ENCODE peak calls at places on chromosomes 6 and 20, in five cellular contexts. V is heart left ventricle, A is astrocyte of the spinal cord, S is lower leg skin, T is IMR-90. F is an unnamed sample.

GRCh38 chr6:125157725-125158124 is 4.2 kb downstream of the TPD52L1 start:
- DNase-seq in V (no peak), A (no peak), S (no peak), T (no peak), F (no peak)

GRCh38 chr6:52815167-52816092 is 11.8 kb upstream of the GSTA1 start:
- DNase-seq in V (peak), A (peak), S (no peak), T (peak), F (peak)

GRCh38 chr6:18087396-18088165 is 34.9 kb downstream of the NHLRC1 start:
- DNase-seq in V (no peak), A (no peak), S (no peak), T (no peak), F (no peak)

GRCh38 chr6:150881911-150882481 is 16.5 kb downstream of the MTHFD1L start:
- DNase-seq in V (peak), A (peak), S (peak), T (peak), F (peak)

GRCh38 chr6:35452186-35453090 is at the start of gene FANCE:
- DNase-seq in V (peak), A (peak), S (peak), T (peak), F (peak)

GRCh38 chr6:125781307-125781868 is 9.4 kb upstream of the NCOA7 start:
- DNase-seq in V (no peak), A (peak), S (peak), T (peak), F (peak)

GRCh38 chr6:56760842-56761241 is 118.2 kb upstream of the DST start:
- DNase-seq in V (no peak), A (no peak), S (no peak), T (no peak), F (no peak)

GRCh38 chr6:152573762-152574161 is 63.4 kb downstream of the SYNE1 start:
- DNase-seq in V (no peak), A (no peak), S (no peak), T (peak), F (peak)

GRCh38 chr6:27124252-27124657 is 123.2 kb upstream of the PRSS16 start:
- DNase-seq in V (no peak), A (no peak), S (no peak), T (no peak), F (no peak)

GRCh38 chr6:27127874-27128795 is 119.4 kb upstream of the PRSS16 start:
- DNase-seq in V (no peak), A (peak), S (no peak), T (no peak), F (no peak)

GRCh38 chr6:27126815-27127537 is 120.5 kb upstream of the PRSS16 start:
- DNase-seq in V (peak), A (peak), S (peak), T (peak), F (peak)

GRCh38 chr6:27128796-27129094 is 118.8 kb upstream of the PRSS16 start:
- DNase-seq in V (no peak), A (no peak), S (no peak), T (no peak), F (no peak)

GRCh38 chr6:27126046-27126814 is 121.3 kb upstream of the PRSS16 start:
- DNase-seq in V (no peak), A (no peak), S (no peak), T (no peak), F (no peak)
- H3K4me3 ChIP-seq in V (peak), A (no peak), S (no peak), T (no peak), F (no peak)

GRCh38 chr20:47124235-47124717 is 229.6 kb downstream of the EYA2 start:
- DNase-seq in V (no peak), A (no peak), S (peak), T (no peak), F (no peak)

GRCh38 chr20:47126709-47127108 is 229.8 kb downstream of the ZMYND8 start:
- DNase-seq in V (no peak), A (peak), S (no peak), T (peak), F (peak)

GRCh38 chr20:47126374-47126705 is 230.2 kb downstream of the ZMYND8 start:
- DNase-seq in V (no peak), A (peak), S (no peak), T (no peak), F (no peak)

GRCh38 chr20:47127986-47128385 is 228.5 kb downstream of the ZMYND8 start:
- DNase-seq in V (no peak), A (no peak), S (no peak), T (no peak), F (no peak)

DNA sequence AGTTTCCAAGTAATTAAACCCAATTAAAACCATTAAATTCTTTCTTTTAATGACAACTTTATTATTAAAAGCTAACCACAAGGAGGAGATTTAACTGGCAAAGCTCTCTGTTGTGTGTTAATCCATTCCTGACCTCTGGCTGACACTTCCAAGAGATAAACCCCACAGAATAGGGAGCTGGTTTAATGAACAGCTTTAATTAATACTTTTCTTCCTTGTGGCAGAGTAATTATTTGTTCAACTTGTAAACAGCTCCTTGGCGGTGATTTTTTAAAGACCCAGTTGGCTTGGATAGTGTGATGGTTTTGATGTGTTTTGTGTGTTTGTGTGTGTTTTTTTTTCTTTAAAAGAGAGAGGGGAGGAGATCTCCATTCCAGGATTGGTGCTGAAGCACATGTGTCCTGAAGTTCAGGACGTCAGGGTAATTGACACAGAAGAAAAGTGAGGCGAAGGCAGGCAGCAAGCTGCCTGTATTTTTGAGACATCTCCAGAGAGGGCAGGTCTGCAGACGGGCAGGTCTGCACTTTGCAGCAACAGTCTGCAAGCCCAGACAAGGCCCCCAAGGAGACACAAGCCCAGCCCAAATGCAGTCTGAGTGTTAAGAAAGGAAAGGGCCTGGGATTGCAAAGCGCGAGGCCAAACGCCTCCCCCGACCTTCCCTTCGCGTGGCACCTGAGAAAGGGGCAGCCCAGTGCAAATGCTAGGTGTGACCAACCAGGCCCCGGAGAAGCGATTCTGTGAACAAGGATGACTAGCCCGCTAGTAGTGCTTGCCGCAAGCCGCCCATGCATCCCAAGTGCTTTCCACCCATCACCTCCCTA is 230.7 kb downstream of the ZMYND8 start:
- DNase-seq in V (no peak), A (no peak), S (peak), T (no peak), F (peak)
- TF ChIP-seq CTCF in V (no peak), A (no peak), S (no peak), T (no peak), F (no peak)

DNA sequence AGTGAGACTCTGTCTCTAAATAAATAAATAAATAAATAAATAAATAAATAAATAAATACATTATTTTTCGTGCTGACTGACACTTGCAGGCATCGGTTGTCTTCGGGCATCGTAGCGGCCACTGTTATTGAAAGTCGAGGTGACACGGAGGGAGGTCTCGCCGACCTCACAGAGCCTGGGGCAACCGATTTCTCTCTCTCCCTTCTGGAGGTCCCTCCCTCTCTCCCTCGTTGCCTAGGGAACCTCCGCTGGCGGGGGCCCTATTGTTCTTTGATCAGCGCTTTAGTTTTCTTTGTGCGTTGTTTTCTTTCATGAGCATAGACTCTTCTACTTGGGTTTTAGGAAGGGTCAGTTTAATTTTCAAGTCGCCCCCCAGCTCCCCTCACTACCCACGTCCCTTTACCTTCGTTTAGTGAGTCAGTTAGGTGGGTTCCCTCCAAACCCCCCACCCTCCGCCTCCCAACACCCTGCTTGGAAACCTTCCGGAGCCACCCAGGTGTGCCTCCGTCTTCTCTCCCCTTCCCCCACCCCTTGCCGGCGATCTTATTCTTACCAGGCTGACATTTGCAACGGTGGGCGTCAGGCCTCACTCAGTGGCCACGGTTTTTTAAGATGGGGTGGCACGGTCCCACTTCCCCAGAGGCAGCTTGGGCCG is 345.3 kb upstream of the DEFB115 start:
- DNase-seq in V (no peak), A (no peak), S (no peak), T (no peak), F (no peak)
- H3K4me3 ChIP-seq in V (peak), A (no peak), S (no peak), T (peak), F (no peak)

GRCh38 chr20:18187020-18187419 is 49.4 kb downstream of the KAT14 start:
- DNase-seq in V (no peak), A (no peak), S (no peak), T (no peak), F (no peak)

GRCh38 chr20:18195931-18196330 is 58.3 kb downstream of the KAT14 start:
- DNase-seq in V (no peak), A (no peak), S (no peak), T (no peak), F (no peak)

GRCh38 chr20:18188446-18188845 is 50.8 kb downstream of the KAT14 start:
- DNase-seq in V (no peak), A (no peak), S (no peak), T (peak), F (peak)

GRCh38 chr20:18190466-18191233 is 53.0 kb downstream of the KAT14 start:
- DNase-seq in V (no peak), A (no peak), S (no peak), T (no peak), F (no peak)

GRCh38 chr20:18191336-18191735 is 53.7 kb downstream of the KAT14 start:
- DNase-seq in V (no peak), A (no peak), S (no peak), T (no peak), F (no peak)
- TF ChIP-seq CTCF in V (no peak), A (no peak), S (no peak), T (no peak), F (no peak)

DNA sequence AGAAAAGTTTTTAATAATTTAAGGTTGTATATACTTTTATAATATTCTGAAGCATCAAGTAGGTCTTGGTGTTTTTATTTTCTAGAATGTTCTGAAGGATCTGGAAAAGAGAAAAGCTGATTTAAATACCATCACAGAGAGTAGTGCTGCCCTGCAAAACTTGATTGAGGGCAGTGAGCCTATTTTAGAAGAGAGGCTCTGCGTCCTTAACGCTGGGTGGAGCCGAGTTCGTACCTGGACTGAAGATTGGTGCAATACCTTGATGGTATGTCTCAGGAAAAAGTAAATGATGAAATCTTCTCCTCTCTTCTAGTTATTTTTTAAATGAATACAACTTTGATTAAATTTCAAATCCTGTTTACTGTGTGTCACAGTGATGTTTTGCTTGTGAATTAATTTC is 225.7 kb downstream of the UTRN start:
- DNase-seq in V (no peak), A (no peak), S (no peak), T (no peak), F (no peak)
- H3K4me3 ChIP-seq in V (no peak), A (no peak), S (no peak), T (no peak), F (no peak)

GRCh38 chr6:2693191-2693590 is 57.5 kb downstream of the MYLK4 start:
- DNase-seq in V (no peak), A (no peak), S (no peak), T (no peak), F (no peak)

GRCh38 chr6:2697291-2697690 is 53.4 kb downstream of the MYLK4 start:
- DNase-seq in V (no peak), A (no peak), S (no peak), T (no peak), F (no peak)

DNA sequence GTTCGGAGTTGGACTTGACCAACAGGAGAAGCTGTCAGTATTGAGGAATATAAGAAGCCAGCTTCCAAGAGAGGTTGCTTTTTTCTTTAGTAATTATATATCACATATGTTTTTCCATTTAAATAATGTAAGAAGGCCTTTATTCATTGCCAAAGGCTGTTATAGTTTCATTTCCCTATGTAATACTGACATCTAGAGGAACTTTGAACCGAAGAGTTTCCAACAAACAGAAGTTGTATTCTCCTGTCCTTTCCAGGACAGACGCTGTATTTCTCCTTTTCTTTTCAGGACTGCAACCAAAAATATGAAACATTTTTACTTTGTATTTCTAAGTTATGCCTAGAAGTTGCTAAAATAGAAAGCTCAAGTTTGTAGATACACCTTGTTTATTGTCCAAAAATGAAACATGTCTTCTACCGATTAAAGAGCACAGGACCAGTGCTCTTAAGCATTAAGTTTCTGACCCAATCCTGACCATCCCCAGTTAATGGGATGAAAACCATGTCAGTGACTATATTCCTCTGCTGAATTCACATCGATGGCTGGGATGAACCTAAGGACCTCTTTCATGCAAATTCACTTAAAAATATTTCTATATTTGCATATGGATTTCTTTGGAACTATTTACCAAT is 55.1 kb downstream of the MYLK4 start:
- DNase-seq in V (no peak), A (peak), S (no peak), T (peak), F (peak)
- TF ChIP-seq CTCF in V (peak), A (peak), S (no peak), T (peak), F (peak)

GRCh38 chr20:48826064-48826463 is 1.7 kb downstream of the PREX1 start:
- DNase-seq in V (no peak), A (no peak), S (no peak), T (no peak), F (no peak)
- H3K4me3 ChIP-seq in V (peak), A (peak), S (no peak), T (no peak), F (no peak)

GRCh38 chr6:48087448-48087847 is 23.5 kb downstream of the PTCHD4 start:
- DNase-seq in V (no peak), A (peak), S (no peak), T (peak), F (peak)

GRCh38 chr6:48084201-48084600 is 26.8 kb downstream of the PTCHD4 start:
- DNase-seq in V (no peak), A (no peak), S (no peak), T (peak), F (no peak)

GRCh38 chr6:48085131-48085741 is 25.8 kb downstream of the PTCHD4 start:
- DNase-seq in V (no peak), A (no peak), S (no peak), T (no peak), F (no peak)

GRCh38 chr6:48080227-48081009 is 30.6 kb downstream of the PTCHD4 start:
- DNase-seq in V (no peak), A (no peak), S (no peak), T (no peak), F (no peak)

DNA sequence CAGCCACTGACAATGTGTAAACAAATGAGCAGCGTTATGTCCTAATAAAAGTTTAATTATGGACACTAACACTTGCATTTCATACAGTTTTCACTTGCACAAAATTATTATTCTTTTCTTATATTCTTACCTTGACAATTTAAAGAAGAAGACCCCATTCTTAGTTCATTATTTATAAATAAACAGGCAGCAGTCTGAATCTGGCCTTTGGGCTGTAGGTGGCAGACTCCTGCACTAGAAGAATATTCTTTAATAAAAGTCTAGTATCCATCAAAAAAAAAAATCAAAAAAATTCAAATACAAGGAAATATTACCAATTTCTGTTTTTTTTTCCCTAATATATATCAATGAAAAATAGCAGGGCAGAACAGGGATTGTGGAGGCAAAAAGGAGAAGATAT is 24.8 kb downstream of the PTCHD4 start:
- DNase-seq in V (no peak), A (no peak), S (no peak), T (no peak), F (no peak)
- TF ChIP-seq CTCF in V (no peak), A (peak), S (no peak), T (peak), F (peak)

GRCh38 chr6:167682546-167683027 is 144.1 kb upstream of the AFDN start:
- DNase-seq in V (no peak), A (no peak), S (no peak), T (no peak), F (no peak)
- H3K4me3 ChIP-seq in V (no peak), A (no peak), S (no peak), T (no peak), F (no peak)